ENCODE peak calls at places on chromosomes 11 and 22, in ten cellular contexts. J is spleen, E is body of pancreas, T is uterus, Z is colonic mucosa, I is IMR-90, X is mesenchymal stem cell, M is breast epithelium, D is upper lobe of right lung, U is aorta. R is an unnamed sample.

GRCh38 chr11:19670030-19670761 is 42.4 kb upstream of the NAV2 start:
- DNase-seq in J (no peak), U (no peak), M (no peak), Z (peak; percentile 27), E (no peak), T (peak; percentile 38), X (peak; percentile 39), I (peak; percentile 28), D (no peak), R (no peak)

GRCh38 chr11:4068962-4069361 is 25.6 kb upstream of the RRM1 start:
- DNase-seq in J (no peak), E (no peak), Z (no peak), M (no peak), T (no peak), I (no peak), D (no peak), U (no peak), X (no peak), R (no peak)

GRCh38 chr11:105861225-105861624 is 160.8 kb downstream of the MSANTD4 start:
- DNase-seq in D (no peak), I (peak; percentile 6), J (no peak), E (no peak), Z (no peak), X (peak; percentile 8), M (no peak), T (no peak), U (no peak), R (no peak)

GRCh38 chr22:50173221-50173982 is 2.9 kb downstream of the PANX2 start:
- DNase-seq in T (no peak), Z (no peak), J (peak; percentile 85), D (no peak), U (peak; percentile 61), M (no peak), E (no peak), X (no peak), I (no peak), R (no peak)

GRCh38 chr11:394034-394857 is at the start of gene PKP3:
- DNase-seq in X (peak; percentile 83), I (peak; percentile 60), E (peak; percentile 91), U (no peak), J (no peak), T (no peak), Z (peak; percentile 94), D (peak; percentile 94), M (peak; percentile 89), R (no peak)

GRCh38 chr22:42972592-42973535 is 42.1 kb downstream of the PACSIN2 start:
- DNase-seq in E (peak; percentile 71), I (no peak), X (peak; percentile 21), D (no peak), J (no peak), M (no peak), Z (peak; percentile 46), T (no peak), U (no peak), R (no peak)

GRCh38 chr11:45997599-45997998 is 75.1 kb downstream of the LARGE2 start:
- DNase-seq in E (peak; percentile 40), Z (no peak), U (no peak), J (no peak), I (no peak), M (no peak), X (no peak), T (no peak), D (no peak), R (no peak)

GRCh38 chr22:41288245-41288946 is 2.4 kb upstream of the RANGAP1 start:
- DNase-seq in J (no peak), E (peak; percentile 61), U (no peak), D (no peak), M (no peak), Z (peak; percentile 76), I (peak; percentile 88), T (no peak), X (peak; percentile 95), R (no peak)

GRCh38 chr11:1481483-1481825 is 5.1 kb downstream of the MOB2 start:
- DNase-seq in D (no peak), I (no peak), Z (no peak), E (no peak), U (peak; percentile 75), J (no peak), X (no peak), T (peak; percentile 53), M (no peak), R (no peak)

GRCh38 chr11:118059231-118059940 is 17.5 kb upstream of the TMPRSS4 start:
- DNase-seq in Z (no peak), I (no peak), X (no peak), T (no peak), U (no peak), D (no peak), E (no peak), M (no peak), J (no peak), R (no peak)

GRCh38 chr11:102812188-102812587 is 14.2 kb upstream of the MMP1 start:
- DNase-seq in T (no peak), X (no peak), J (no peak), Z (no peak), M (no peak), U (no peak), D (no peak), E (no peak), I (no peak), R (no peak)

GRCh38 chr11:35980646-35981402 is 37.0 kb downstream of the LDLRAD3 start:
- DNase-seq in J (no peak), Z (no peak), D (no peak), X (peak; percentile 28), I (peak; percentile 55), M (no peak), U (no peak), T (no peak), E (no peak), R (no peak)

GRCh38 chr11:83836883-83837654 is 550.9 kb upstream of the CCDC90B start:
- DNase-seq in Z (peak; percentile 17), T (no peak), J (no peak), U (no peak), X (peak; percentile 67), E (peak; percentile 47), I (peak; percentile 50), M (no peak), D (no peak), R (peak; percentile 43)

GRCh38 chr11:820655-821512 is 2.2 kb downstream of the PNPLA2 start:
- DNase-seq in U (peak; percentile 93), I (peak; percentile 56), D (peak; percentile 90), X (peak; percentile 71), J (peak; percentile 88), T (no peak), M (peak; percentile 85), Z (peak; percentile 80), E (peak; percentile 95), R (no peak)

DNA sequence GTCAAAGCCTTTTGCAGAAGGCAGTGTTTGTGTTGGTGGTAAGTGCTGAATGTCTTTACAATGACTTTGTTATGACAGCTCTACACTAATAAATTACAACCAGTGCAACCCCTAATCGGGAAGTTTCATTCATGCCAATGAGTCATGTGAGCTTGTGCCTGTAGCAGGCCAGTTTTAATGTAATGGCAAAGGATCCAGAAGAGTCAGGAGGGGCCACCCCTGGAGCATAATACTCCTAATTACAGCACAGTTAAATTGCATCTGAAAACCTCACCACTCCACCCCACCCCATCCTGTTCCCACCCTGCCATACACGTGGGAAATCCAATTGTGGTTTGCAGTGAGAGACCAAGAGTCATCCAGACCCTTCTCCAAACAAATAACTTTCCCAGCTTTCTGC is 277.4 kb upstream of the FAT3 start:
- DNase-seq in E (peak; percentile 15), D (no peak), U (peak; percentile 44), J (no peak), M (no peak), Z (no peak), I (peak; percentile 2), T (no peak), X (peak; percentile 61), R (no peak)
- H3K36me3 ChIP-seq in E (no peaks in the 10 kb centered on the region), D (no peaks in the 10 kb centered on the region), U (no peaks in the 10 kb centered on the region), J (no peaks in the 10 kb centered on the region), M (no peaks in the 10 kb centered on the region), Z (no peaks in the 10 kb centered on the region), I (no peaks in the 10 kb centered on the region), T (no peaks in the 10 kb centered on the region), X (no peaks in the 10 kb centered on the region), R (no peaks in the 10 kb centered on the region)

GRCh38 chr11:85918910-85919794 is 64.0 kb downstream of the CCDC83 start:
- DNase-seq in X (no peak), M (no peak), U (no peak), T (no peak), I (no peak), E (no peak), D (no peak), J (no peak), Z (no peak), R (peak; percentile 72)
- H3K36me3 ChIP-seq in X (no peaks in the 10 kb centered on the region), M (no peaks in the 10 kb centered on the region), U (no peaks in the 10 kb centered on the region), T (no peaks in the 10 kb centered on the region), I (no peaks in the 10 kb centered on the region), E (no peaks in the 10 kb centered on the region), D (no peaks in the 10 kb centered on the region), J (no peaks in the 10 kb centered on the region), Z (no peaks in the 10 kb centered on the region), R (no peaks in the 10 kb centered on the region)

GRCh38 chr11:128493570-128493965 is 93.8 kb downstream of the ETS1 start:
- DNase-seq in T (no peak), U (no peak), X (no peak), D (no peak), E (no peak), M (no peak), Z (no peak), J (no peak), I (peak; percentile 65), R (no peak)
- H3K36me3 ChIP-seq in T (no peaks in the 10 kb centered on the region), U (peaks cover 4% of the 10 kb centered on the region), X (peaks cover 24% of the 10 kb centered on the region), D (peaks cover 22% of the 10 kb centered on the region), E (no peaks in the 10 kb centered on the region), M (no peaks in the 10 kb centered on the region), Z (no peaks in the 10 kb centered on the region), J (peaks cover 3% of the 10 kb centered on the region), I (peaks cover 13% of the 10 kb centered on the region), R (no peaks in the 10 kb centered on the region)

GRCh38 chr11:79950172-79950571 is 509.3 kb upstream of the TENM4 start:
- DNase-seq in T (no peak), I (no peak), U (no peak), M (no peak), J (no peak), Z (no peak), E (no peak), X (no peak), D (no peak), R (no peak)

GRCh38 chr11:79956061-79956460 is 515.2 kb upstream of the TENM4 start:
- DNase-seq in Z (no peak), M (no peak), T (no peak), J (no peak), U (no peak), I (no peak), D (no peak), E (no peak), X (no peak), R (no peak)

GRCh38 chr11:79950741-79951140 is 509.9 kb upstream of the TENM4 start:
- DNase-seq in E (no peak), M (no peak), D (no peak), J (no peak), Z (no peak), X (no peak), I (no peak), U (no peak), T (no peak), R (no peak)

GRCh38 chr11:79949574-79949973 is 508.7 kb upstream of the TENM4 start:
- DNase-seq in X (no peak), J (no peak), I (no peak), Z (no peak), U (no peak), D (no peak), E (no peak), T (no peak), M (no peak), R (no peak)

DNA sequence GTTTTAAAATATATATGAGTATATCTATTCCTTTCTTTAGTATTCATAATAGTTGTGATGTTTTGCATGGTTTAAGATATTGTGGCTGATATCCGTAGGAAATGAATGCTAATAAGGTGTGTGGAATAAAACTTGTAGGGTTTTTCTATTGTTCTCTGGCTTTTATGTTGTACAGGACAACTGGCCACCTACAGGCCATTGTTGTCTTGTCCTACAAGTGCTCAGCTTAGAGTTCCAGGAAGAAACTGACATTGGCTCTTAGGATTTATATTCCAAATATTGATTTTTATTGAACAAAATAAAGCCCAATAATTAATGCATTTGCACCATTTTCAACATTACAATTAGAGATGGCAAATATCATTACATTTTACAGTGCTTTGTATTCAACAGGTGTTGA is 512.8 kb upstream of the TENM4 start:
- DNase-seq in D (no peak), M (no peak), U (no peak), J (no peak), X (no peak), E (no peak), T (no peak), I (no peak), Z (no peak), R (no peak)
- H3K36me3 ChIP-seq in D (no peaks in the 10 kb centered on the region), M (no peaks in the 10 kb centered on the region), U (no peaks in the 10 kb centered on the region), J (no peaks in the 10 kb centered on the region), X (no peaks in the 10 kb centered on the region), E (no peaks in the 10 kb centered on the region), T (no peaks in the 10 kb centered on the region), I (no peaks in the 10 kb centered on the region), Z (no peaks in the 10 kb centered on the region), R (no peaks in the 10 kb centered on the region)